ENCODE peak calls at places on chromosome 2, in seven cellular contexts. One of them, this sample, is unnamed.

GRCh38 chr2:129369437-129369836 is 610.0 kb upstream of the RAB6C start:
- DNase-seq in prostate gland: no peak
- DNase-seq in heart left ventricle: no peak
- DNase-seq in GM12878: peak; percentile 34
- DNase-seq in HFF-Myc: no peak
- DNase-seq in A549: no peak
- DNase-seq in CD8-positive, alpha-beta T cell: no peak
- DNase-seq in this sample: no peak

GRCh38 chr2:237625777-237626176 is 1.6 kb upstream of the LRRFIP1 start:
- DNase-seq in prostate gland: no peak
- DNase-seq in heart left ventricle: no peak
- DNase-seq in GM12878: no peak
- DNase-seq in HFF-Myc: no peak
- DNase-seq in A549: no peak
- DNase-seq in CD8-positive, alpha-beta T cell: no peak
- DNase-seq in this sample: no peak

GRCh38 chr2:190023860-190024259 is 38.7 kb downstream of the MSTN start:
- DNase-seq in prostate gland: no peak
- DNase-seq in heart left ventricle: no peak
- DNase-seq in GM12878: no peak
- DNase-seq in HFF-Myc: peak; percentile 32
- DNase-seq in A549: peak; percentile 53
- DNase-seq in CD8-positive, alpha-beta T cell: no peak
- DNase-seq in this sample: peak; percentile 50

GRCh38 chr2:47798628-47799027 is 15.7 kb downstream of the MSH6 start:
- DNase-seq in prostate gland: no peak
- DNase-seq in heart left ventricle: no peak
- DNase-seq in GM12878: no peak
- DNase-seq in HFF-Myc: no peak
- DNase-seq in A549: no peak
- DNase-seq in CD8-positive, alpha-beta T cell: no peak
- DNase-seq in this sample: no peak

GRCh38 chr2:27736890-27737204 is 34.7 kb upstream of the MRPL33 start:
- DNase-seq in prostate gland: no peak
- DNase-seq in heart left ventricle: no peak
- DNase-seq in GM12878: no peak
- DNase-seq in HFF-Myc: no peak
- DNase-seq in A549: no peak
- DNase-seq in CD8-positive, alpha-beta T cell: no peak
- DNase-seq in this sample: no peak

GRCh38 chr2:129905664-129906081 is 73.8 kb upstream of the RAB6C start:
- DNase-seq in prostate gland: no peak
- DNase-seq in heart left ventricle: no peak
- DNase-seq in GM12878: no peak
- DNase-seq in HFF-Myc: no peak
- DNase-seq in A549: no peak
- DNase-seq in CD8-positive, alpha-beta T cell: no peak
- DNase-seq in this sample: no peak

GRCh38 chr2:163943403-163944356 is 207.9 kb upstream of the FIGN start:
- DNase-seq in prostate gland: no peak
- DNase-seq in heart left ventricle: no peak
- DNase-seq in GM12878: no peak
- DNase-seq in HFF-Myc: no peak
- DNase-seq in A549: no peak
- DNase-seq in CD8-positive, alpha-beta T cell: no peak
- DNase-seq in this sample: no peak

GRCh38 chr2:19901458-19902271 is at the start of gene TTC32:
- DNase-seq in prostate gland: peak; percentile 90
- DNase-seq in heart left ventricle: peak; percentile 96
- DNase-seq in GM12878: peak; percentile 82
- DNase-seq in HFF-Myc: peak; percentile 77
- DNase-seq in A549: peak; percentile 97
- DNase-seq in CD8-positive, alpha-beta T cell: peak; percentile 91
- DNase-seq in this sample: peak; percentile 80

GRCh38 chr2:88698498-88699233 is 7.2 kb downstream of the RPIA start:
- DNase-seq in prostate gland: peak; percentile 28
- DNase-seq in heart left ventricle: no peak
- DNase-seq in GM12878: no peak
- DNase-seq in HFF-Myc: no peak
- DNase-seq in A549: no peak
- DNase-seq in CD8-positive, alpha-beta T cell: no peak
- DNase-seq in this sample: peak; percentile 71

GRCh38 chr2:74571058-74571457 is 16.5 kb downstream of the DOK1 start:
- DNase-seq in prostate gland: no peak
- DNase-seq in heart left ventricle: no peak
- DNase-seq in GM12878: peak; percentile 84
- DNase-seq in HFF-Myc: no peak
- DNase-seq in A549: no peak
- DNase-seq in CD8-positive, alpha-beta T cell: no peak
- DNase-seq in this sample: no peak

GRCh38 chr2:74569686-74570085 is 15.2 kb downstream of the DOK1 start:
- DNase-seq in prostate gland: no peak
- DNase-seq in heart left ventricle: no peak
- DNase-seq in GM12878: no peak
- DNase-seq in HFF-Myc: no peak
- DNase-seq in A549: no peak
- DNase-seq in CD8-positive, alpha-beta T cell: no peak
- DNase-seq in this sample: no peak

GRCh38 chr2:74573747-74574562 is 19.4 kb downstream of the DOK1 start:
- DNase-seq in prostate gland: no peak
- DNase-seq in heart left ventricle: no peak
- DNase-seq in GM12878: peak; percentile 59
- DNase-seq in HFF-Myc: peak; percentile 89
- DNase-seq in A549: no peak
- DNase-seq in CD8-positive, alpha-beta T cell: no peak
- DNase-seq in this sample: no peak

GRCh38 chr2:74575320-74575719 is 20.8 kb downstream of the DOK1 start:
- DNase-seq in prostate gland: no peak
- DNase-seq in heart left ventricle: no peak
- DNase-seq in GM12878: no peak
- DNase-seq in HFF-Myc: no peak
- DNase-seq in A549: no peak
- DNase-seq in CD8-positive, alpha-beta T cell: no peak
- DNase-seq in this sample: no peak

DNA sequence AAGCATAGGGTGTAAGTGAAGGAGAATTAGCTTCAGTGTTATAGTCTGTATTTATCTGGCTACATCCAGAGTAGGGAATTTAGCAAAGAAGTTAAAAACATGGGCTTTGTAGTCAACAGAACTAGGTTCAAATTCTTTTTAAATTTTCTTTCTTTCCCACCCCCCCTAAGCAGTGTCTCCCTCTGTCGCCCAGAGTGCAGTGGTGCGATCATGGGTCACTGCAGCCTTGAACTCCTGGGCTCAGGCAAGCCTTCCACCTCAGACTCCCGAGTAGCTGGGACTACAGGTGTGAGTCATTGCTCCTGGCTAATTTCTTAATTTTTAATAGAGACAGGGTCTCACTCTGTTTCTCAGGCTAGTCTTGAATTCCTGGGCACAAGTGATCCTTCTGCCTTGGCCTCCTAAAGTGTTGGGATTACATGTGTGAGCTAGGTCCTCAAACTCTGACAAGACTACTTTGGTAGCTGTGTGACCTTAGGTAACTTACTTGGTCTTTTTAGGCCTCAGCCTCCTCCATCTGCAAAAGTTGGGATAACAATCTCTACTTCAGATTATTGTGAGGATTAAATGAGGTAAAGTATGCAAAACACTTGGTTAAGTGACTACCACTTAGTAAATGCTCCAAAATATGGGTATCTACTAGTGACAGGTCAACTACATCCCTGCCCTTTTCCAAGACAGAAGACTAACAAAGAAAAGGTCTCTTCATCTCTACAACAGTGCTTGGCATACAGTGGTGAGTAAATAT is 17.8 kb downstream of the DOK1 start:
- DNase-seq in prostate gland: no peak
- DNase-seq in heart left ventricle: no peak
- DNase-seq in GM12878: no peak
- DNase-seq in HFF-Myc: no peak
- DNase-seq in A549: no peak
- DNase-seq in CD8-positive, alpha-beta T cell: no peak
- DNase-seq in this sample: no peak
- TF ChIP-seq CTCF in prostate gland: no peak
- TF ChIP-seq CTCF in heart left ventricle: no peak
- TF ChIP-seq CTCF in GM12878: peak; percentile 46
- TF ChIP-seq CTCF in HFF-Myc: no peak
- TF ChIP-seq CTCF in A549: no peak
- TF ChIP-seq CTCF in CD8-positive, alpha-beta T cell: no peak
- TF ChIP-seq CTCF in this sample: no peak

GRCh38 chr2:66443183-66443976 is 8.5 kb downstream of the MEIS1 start:
- DNase-seq in prostate gland: no peak
- DNase-seq in heart left ventricle: no peak
- DNase-seq in GM12878: no peak
- DNase-seq in HFF-Myc: no peak
- DNase-seq in A549: no peak
- DNase-seq in CD8-positive, alpha-beta T cell: no peak
- DNase-seq in this sample: no peak
- H3K4me3 ChIP-seq in prostate gland: peak overlapping the region; percentile 31
- H3K4me3 ChIP-seq in heart left ventricle: peak overlapping the region; percentile 41
- H3K4me3 ChIP-seq in GM12878: no peak overlapping the region
- H3K4me3 ChIP-seq in HFF-Myc: peak overlapping the region; percentile 83
- H3K4me3 ChIP-seq in A549: no peak overlapping the region
- H3K4me3 ChIP-seq in CD8-positive, alpha-beta T cell: no peak overlapping the region
- H3K4me3 ChIP-seq in this sample: no peak overlapping the region

GRCh38 chr2:150485114-150485870 is 2.2 kb downstream of the RND3 start:
- DNase-seq in prostate gland: peak; percentile 90
- DNase-seq in heart left ventricle: peak; percentile 89
- DNase-seq in GM12878: no peak
- DNase-seq in HFF-Myc: no peak
- DNase-seq in A549: peak; percentile 80
- DNase-seq in CD8-positive, alpha-beta T cell: no peak
- DNase-seq in this sample: peak; percentile 8
- TF ChIP-seq CTCF in prostate gland: peak; percentile 8
- TF ChIP-seq CTCF in heart left ventricle: no peak
- TF ChIP-seq CTCF in GM12878: no peak
- TF ChIP-seq CTCF in HFF-Myc: no peak
- TF ChIP-seq CTCF in A549: peak; percentile 18
- TF ChIP-seq CTCF in CD8-positive, alpha-beta T cell: no peak
- TF ChIP-seq CTCF in this sample: peak; percentile 19

DNA sequence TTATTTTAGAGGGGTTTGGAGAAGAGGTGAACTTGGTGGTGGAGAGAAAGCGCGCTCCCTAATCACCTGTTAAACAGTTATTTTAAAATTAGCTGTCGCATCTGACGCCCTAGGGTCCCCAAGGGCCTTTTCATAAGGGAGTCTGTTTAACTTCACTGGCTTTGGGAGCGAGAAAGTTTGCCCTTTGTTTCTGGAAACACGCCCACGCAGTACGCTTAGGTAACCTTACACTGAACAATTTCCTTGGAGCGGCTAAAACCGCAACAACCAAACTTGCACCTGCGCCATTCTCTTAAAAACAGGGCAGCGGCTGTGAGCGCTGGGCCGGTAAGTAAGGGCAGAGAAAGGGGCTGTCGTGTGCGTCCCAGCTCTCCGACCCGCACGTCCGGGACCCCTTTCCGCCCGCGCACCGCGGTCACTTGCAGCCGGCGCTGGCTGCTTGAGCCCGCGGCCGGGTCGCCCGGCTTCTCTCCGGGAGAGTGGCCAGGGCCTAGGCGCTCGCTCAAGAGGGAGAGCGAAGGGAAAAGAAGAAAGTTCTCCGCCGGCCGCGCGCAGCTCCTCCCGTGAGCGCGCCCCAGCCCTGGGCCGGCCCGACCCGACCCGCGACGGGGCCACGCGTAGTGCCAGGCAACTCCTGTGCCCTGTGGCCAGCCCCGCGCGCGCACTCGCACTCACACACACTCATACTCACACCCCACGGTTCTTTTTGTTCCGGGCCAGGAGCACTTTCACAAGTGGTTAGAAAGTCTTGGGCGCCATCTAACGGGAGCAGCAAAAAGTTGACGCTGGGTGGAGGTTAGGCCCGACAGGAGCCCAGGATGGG is 19.2 kb downstream of the POU3F3 start:
- DNase-seq in prostate gland: peak; percentile 56
- DNase-seq in heart left ventricle: no peak
- DNase-seq in GM12878: no peak
- DNase-seq in HFF-Myc: peak; percentile 12
- DNase-seq in A549: peak; percentile 74
- DNase-seq in CD8-positive, alpha-beta T cell: no peak
- DNase-seq in this sample: peak; percentile 31
- H3K4me3 ChIP-seq in prostate gland: peak overlapping the region; percentile 36
- H3K4me3 ChIP-seq in heart left ventricle: peak overlapping the region; percentile 53
- H3K4me3 ChIP-seq in GM12878: peak overlapping the region; percentile 60
- H3K4me3 ChIP-seq in HFF-Myc: peak overlapping the region; percentile 27
- H3K4me3 ChIP-seq in A549: peak overlapping the region; percentile 70
- H3K4me3 ChIP-seq in CD8-positive, alpha-beta T cell: no peak overlapping the region
- H3K4me3 ChIP-seq in this sample: peak overlapping the region; percentile 52

GRCh38 chr2:182767578-182767977 is 51.5 kb downstream of the DNAJC10 start:
- DNase-seq in prostate gland: no peak
- DNase-seq in heart left ventricle: no peak
- DNase-seq in GM12878: no peak
- DNase-seq in HFF-Myc: no peak
- DNase-seq in A549: peak; percentile 39
- DNase-seq in CD8-positive, alpha-beta T cell: no peak
- DNase-seq in this sample: no peak
- TF ChIP-seq CTCF in prostate gland: no peak
- TF ChIP-seq CTCF in heart left ventricle: peak; percentile 13
- TF ChIP-seq CTCF in GM12878: peak; percentile 25
- TF ChIP-seq CTCF in HFF-Myc: peak; percentile 39
- TF ChIP-seq CTCF in A549: peak; percentile 49
- TF ChIP-seq CTCF in CD8-positive, alpha-beta T cell: no peak
- TF ChIP-seq CTCF in this sample: peak; percentile 39

GRCh38 chr2:160063895-160064577 is 1.6 kb upstream of the PLA2R1 start:
- DNase-seq in prostate gland: no peak
- DNase-seq in heart left ventricle: no peak
- DNase-seq in GM12878: no peak
- DNase-seq in HFF-Myc: no peak
- DNase-seq in A549: no peak
- DNase-seq in CD8-positive, alpha-beta T cell: no peak
- DNase-seq in this sample: no peak
- H3K4me3 ChIP-seq in prostate gland: no peak overlapping the region
- H3K4me3 ChIP-seq in heart left ventricle: no peak overlapping the region
- H3K4me3 ChIP-seq in GM12878: no peak overlapping the region
- H3K4me3 ChIP-seq in HFF-Myc: no peak overlapping the region
- H3K4me3 ChIP-seq in A549: no peak overlapping the region
- H3K4me3 ChIP-seq in CD8-positive, alpha-beta T cell: no peak overlapping the region
- H3K4me3 ChIP-seq in this sample: no peak overlapping the region